ENCODE peak calls at places on chromosomes 6 and 20, in six cellular contexts. Z is fibroblast of mammary gland, D is left ventricle myocardium inferior, N is 8988T, L is brain microvascular endothelial cell, T is mesothelial cell of epicardium. F is an unnamed sample.

GRCh38 chr6:145968051-145968450 is 3.9 kb upstream of the SHPRH start:
- DNase-seq in D (no peak), L (no peak), N (no peak), Z (no peak), T (no peak), F (no peak)

GRCh38 chr6:128507337-128508310 is 12.8 kb downstream of the PTPRK start:
- DNase-seq in T (no peak), D (no peak), N (no peak), L (peak; percentile 42), Z (peak; percentile 65), F (no peak)

GRCh38 chr6:16446241-16446640 is 207.9 kb downstream of the GMPR start:
- DNase-seq in L (no peak), T (no peak), Z (no peak), D (no peak), N (no peak), F (no peak)

GRCh38 chr6:33966536-33966935 is 162.7 kb upstream of the MLN start:
- DNase-seq in T (no peak), D (no peak), L (no peak), N (no peak), Z (no peak), F (no peak)

GRCh38 chr6:14452567-14453527 is 335.3 kb downstream of the CD83 start:
- DNase-seq in D (no peak), T (no peak), L (no peak), Z (no peak), N (no peak), F (no peak)

GRCh38 chr20:41001497-41001896 is 27.1 kb upstream of the TOP1 start:
- DNase-seq in N (no peak), L (no peak), T (no peak), Z (peak; percentile 69), D (no peak), F (no peak)

GRCh38 chr6:106973018-106973840 is 1.3 kb downstream of the CD24 start:
- DNase-seq in Z (no peak), L (no peak), T (peak; percentile 35), N (peak; percentile 38), D (no peak), F (peak; percentile 47)

GRCh38 chr20:62864207-62864606 is 2.6 kb upstream of the TCFL5 start:
- DNase-seq in N (no peak), Z (no peak), T (no peak), L (no peak), D (no peak), F (no peak)

GRCh38 chr20:51848346-51848745 is 46.0 kb upstream of the SALL4 start:
- DNase-seq in N (no peak), Z (no peak), T (no peak), L (no peak), D (no peak), F (no peak)

GRCh38 chr20:49548371-49548947 is 19.5 kb downstream of the PTGIS start:
- DNase-seq in D (no peak), N (no peak), Z (no peak), L (no peak), T (no peak), F (no peak)

GRCh38 chr6:2839195-2839981 is 2.3 kb downstream of the SERPINB1 start:
- DNase-seq in T (no peak), N (no peak), L (peak; percentile 49), Z (peak; percentile 60), D (no peak), F (peak; percentile 31)

GRCh38 chr6:166301611-166302529 is 6.3 kb downstream of the PRR18 start:
- DNase-seq in L (no peak), D (no peak), N (no peak), Z (no peak), T (no peak), F (no peak)

GRCh38 chr6:68317366-68317765 is 317.7 kb upstream of the ADGRB3 start:
- DNase-seq in L (no peak), Z (peak; percentile 16), D (no peak), T (no peak), N (no peak), F (no peak)

GRCh38 chr6:6834356-6835342 is 246.1 kb downstream of the LY86 start:
- DNase-seq in T (no peak), N (no peak), L (no peak), Z (peak; percentile 20), D (no peak), F (no peak)

GRCh38 chr6:28980797-28981390 is 24.2 kb downstream of the ZNF311 start:
- DNase-seq in N (peak; percentile 54), D (peak; percentile 20), T (no peak), L (peak; percentile 84), Z (peak; percentile 82), F (peak; percentile 64)

GRCh38 chr6:120262354-120262753 is 912.8 kb upstream of the MAN1A1 start:
- DNase-seq in Z (no peak), L (no peak), D (no peak), T (no peak), N (no peak), F (no peak)

GRCh38 chr6:11770546-11771466 is 7.8 kb downstream of the ADTRP start:
- DNase-seq in N (peak; percentile 62), T (no peak), L (peak; percentile 98), D (peak; percentile 89), Z (peak; percentile 100), F (no peak)

GRCh38 chr6:87716928-87717655 is 15.1 kb upstream of the AKIRIN2 start:
- DNase-seq in T (no peak), N (no peak), Z (no peak), D (no peak), L (no peak), F (no peak)

GRCh38 chr6:158042245-158042798 is 60.7 kb downstream of the SYNJ2 start:
- DNase-seq in Z (peak; percentile 89), N (no peak), L (peak; percentile 93), T (no peak), D (peak; percentile 71), F (no peak)

GRCh38 chr6:44701637-44702101 is 314.2 kb downstream of the CDC5L start:
- DNase-seq in D (no peak), Z (peak; percentile 78), T (no peak), L (no peak), N (no peak), F (no peak)

GRCh38 chr6:43052842-43053544 is 658 bp downstream of the CUL7 start:
- DNase-seq in T (no peak), Z (no peak), L (peak; percentile 12), N (no peak), D (no peak), F (no peak)

GRCh38 chr6:79646006-79646405 is 14.9 kb downstream of the SH3BGRL2 start:
- DNase-seq in L (no peak), T (no peak), N (no peak), Z (no peak), D (no peak), F (no peak)

GRCh38 chr20:354298-354977 is 7.5 kb downstream of the NRSN2 start:
- DNase-seq in D (peak; percentile 69), Z (peak; percentile 68), T (peak; percentile 55), L (peak; percentile 34), N (peak; percentile 89), F (peak; percentile 89)

GRCh38 chr20:37347891-37348642 is 2.1 kb downstream of the SRC start:
- DNase-seq in T (no peak), N (peak; percentile 52), D (no peak), Z (no peak), L (no peak), F (no peak)

GRCh38 chr20:10177326-10177725 is 41.3 kb upstream of the SNAP25 start:
- DNase-seq in T (no peak), L (no peak), N (no peak), Z (peak; percentile 62), D (no peak), F (no peak)

GRCh38 chr6:44010411-44011349 is 116.6 kb downstream of the MRPL14 start:
- DNase-seq in L (peak; percentile 96), D (peak; percentile 51), N (peak; percentile 72), Z (peak; percentile 99), T (no peak), F (no peak)

GRCh38 chr6:13428528-13429405 is 58.6 kb downstream of the GFOD1 start:
- DNase-seq in T (no peak), Z (no peak), N (no peak), L (no peak), D (no peak), F (no peak)

GRCh38 chr6:12592634-12593033 is 123.9 kb upstream of the PHACTR1 start:
- DNase-seq in N (no peak), Z (no peak), L (no peak), T (no peak), D (no peak), F (no peak)

GRCh38 chr6:53793318-53793975 is 1.4 kb upstream of the LRRC1 start:
- DNase-seq in L (peak; percentile 60), D (no peak), T (peak; percentile 44), Z (peak; percentile 41), N (no peak), F (peak; percentile 44)

GRCh38 chr6:36268478-36269248 is 1.2 kb upstream of the PNPLA1 start:
- DNase-seq in N (no peak), T (no peak), L (peak; percentile 9), Z (peak; percentile 17), D (no peak), F (no peak)

GRCh38 chr20:18585134-18585533 is 2.7 kb upstream of the DTD1 start:
- DNase-seq in D (no peak), N (no peak), Z (peak; percentile 21), L (peak; percentile 18), T (no peak), F (no peak)

GRCh38 chr6:157648561-157648960 is 174.5 kb upstream of the SNX9 start:
- DNase-seq in Z (no peak), L (no peak), N (no peak), D (no peak), T (no peak), F (no peak)

GRCh38 chr6:160386869-160387518 is 38.8 kb downstream of the SLC22A3 start:
- DNase-seq in Z (no peak), D (peak; percentile 31), T (no peak), L (no peak), N (peak; percentile 50), F (no peak)

GRCh38 chr6:154487367-154488275 is 22.9 kb downstream of the CNKSR3 start:
- DNase-seq in N (no peak), T (no peak), L (no peak), Z (no peak), D (no peak), F (no peak)

F was measured in HuH-7.5.